ENCODE peak calls at places on chromosomes 11 and 22, in ten cellular contexts. One of them, this sample, is unnamed.

GRCh38 chr11:66639066-66639813 is 737 bp downstream of the RBM4 start:
- DNase-seq in A549: no peak
- DNase-seq in brain microvascular endothelial cell: peak
- DNase-seq in right atrium auricular region: no peak
- DNase-seq in lower lobe of right lung: no peak
- DNase-seq in right lobe of liver: no peak
- DNase-seq in Caco-2: no peak
- DNase-seq in AG04449: no peak
- DNase-seq in fibroblast of the aortic adventitia: peak
- DNase-seq in heart right ventricle: no peak
- DNase-seq in this sample: no peak

GRCh38 chr11:2701898-2702434 is 2.2 kb upstream of the KCNQ1OT1 start:
- DNase-seq in A549: no peak
- DNase-seq in brain microvascular endothelial cell: no peak
- DNase-seq in right atrium auricular region: no peak
- DNase-seq in lower lobe of right lung: peak
- DNase-seq in right lobe of liver: peak
- DNase-seq in Caco-2: no peak
- DNase-seq in AG04449: no peak
- DNase-seq in fibroblast of the aortic adventitia: no peak
- DNase-seq in heart right ventricle: no peak
- DNase-seq in this sample: peak

GRCh38 chr11:95119361-95120060 is 29.9 kb downstream of the ENDOD1 start:
- DNase-seq in A549: no peak
- DNase-seq in brain microvascular endothelial cell: peak
- DNase-seq in right atrium auricular region: no peak
- DNase-seq in lower lobe of right lung: no peak
- DNase-seq in right lobe of liver: no peak
- DNase-seq in Caco-2: no peak
- DNase-seq in AG04449: no peak
- DNase-seq in fibroblast of the aortic adventitia: no peak
- DNase-seq in heart right ventricle: no peak
- DNase-seq in this sample: no peak

GRCh38 chr11:114586797-114587196 is 8.8 kb downstream of the NXPE4 start:
- DNase-seq in A549: no peak
- DNase-seq in brain microvascular endothelial cell: no peak
- DNase-seq in right atrium auricular region: no peak
- DNase-seq in lower lobe of right lung: no peak
- DNase-seq in right lobe of liver: no peak
- DNase-seq in Caco-2: no peak
- DNase-seq in AG04449: no peak
- DNase-seq in fibroblast of the aortic adventitia: peak
- DNase-seq in heart right ventricle: no peak
- DNase-seq in this sample: no peak

GRCh38 chr22:23248583-23248982 is 68.3 kb downstream of the BCR start:
- DNase-seq in A549: no peak
- DNase-seq in brain microvascular endothelial cell: peak
- DNase-seq in right atrium auricular region: no peak
- DNase-seq in lower lobe of right lung: no peak
- DNase-seq in right lobe of liver: no peak
- DNase-seq in Caco-2: no peak
- DNase-seq in AG04449: no peak
- DNase-seq in fibroblast of the aortic adventitia: peak
- DNase-seq in heart right ventricle: no peak
- DNase-seq in this sample: no peak

GRCh38 chr22:44753189-44754042 is 1.0 kb downstream of the ARHGAP8 start:
- DNase-seq in A549: no peak
- DNase-seq in brain microvascular endothelial cell: peak
- DNase-seq in right atrium auricular region: no peak
- DNase-seq in lower lobe of right lung: no peak
- DNase-seq in right lobe of liver: no peak
- DNase-seq in Caco-2: peak
- DNase-seq in AG04449: peak
- DNase-seq in fibroblast of the aortic adventitia: peak
- DNase-seq in heart right ventricle: no peak
- DNase-seq in this sample: no peak

GRCh38 chr11:61828629-61829407 is 718 bp downstream of the FADS2 start:
- DNase-seq in A549: peak
- DNase-seq in brain microvascular endothelial cell: no peak
- DNase-seq in right atrium auricular region: no peak
- DNase-seq in lower lobe of right lung: peak
- DNase-seq in right lobe of liver: no peak
- DNase-seq in Caco-2: no peak
- DNase-seq in AG04449: no peak
- DNase-seq in fibroblast of the aortic adventitia: peak
- DNase-seq in heart right ventricle: peak
- DNase-seq in this sample: no peak

GRCh38 chr11:79419120-79419519 is 21.7 kb downstream of the TENM4 start:
- DNase-seq in A549: peak
- DNase-seq in brain microvascular endothelial cell: peak
- DNase-seq in right atrium auricular region: no peak
- DNase-seq in lower lobe of right lung: no peak
- DNase-seq in right lobe of liver: no peak
- DNase-seq in Caco-2: no peak
- DNase-seq in AG04449: no peak
- DNase-seq in fibroblast of the aortic adventitia: peak
- DNase-seq in heart right ventricle: no peak
- DNase-seq in this sample: no peak

GRCh38 chr11:59600636-59601035 is 14.9 kb downstream of the OSBP start:
- DNase-seq in A549: no peak
- DNase-seq in brain microvascular endothelial cell: no peak
- DNase-seq in right atrium auricular region: no peak
- DNase-seq in lower lobe of right lung: no peak
- DNase-seq in right lobe of liver: no peak
- DNase-seq in Caco-2: no peak
- DNase-seq in AG04449: no peak
- DNase-seq in fibroblast of the aortic adventitia: no peak
- DNase-seq in heart right ventricle: no peak
- DNase-seq in this sample: no peak

GRCh38 chr22:50569041-50569459 is 6.3 kb upstream of the SYCE3 start:
- DNase-seq in A549: no peak
- DNase-seq in brain microvascular endothelial cell: no peak
- DNase-seq in right atrium auricular region: no peak
- DNase-seq in lower lobe of right lung: peak
- DNase-seq in right lobe of liver: peak
- DNase-seq in Caco-2: no peak
- DNase-seq in AG04449: no peak
- DNase-seq in fibroblast of the aortic adventitia: no peak
- DNase-seq in heart right ventricle: no peak
- DNase-seq in this sample: no peak

GRCh38 chr22:17057959-17058814 is 26.6 kb upstream of the IL17RA start:
- DNase-seq in A549: peak
- DNase-seq in brain microvascular endothelial cell: peak
- DNase-seq in right atrium auricular region: no peak
- DNase-seq in lower lobe of right lung: peak
- DNase-seq in right lobe of liver: no peak
- DNase-seq in Caco-2: peak
- DNase-seq in AG04449: no peak
- DNase-seq in fibroblast of the aortic adventitia: peak
- DNase-seq in heart right ventricle: peak
- DNase-seq in this sample: no peak

GRCh38 chr11:125402436-125402835 is 93.6 kb downstream of the FEZ1 start:
- DNase-seq in A549: no peak
- DNase-seq in brain microvascular endothelial cell: peak
- DNase-seq in right atrium auricular region: no peak
- DNase-seq in lower lobe of right lung: no peak
- DNase-seq in right lobe of liver: no peak
- DNase-seq in Caco-2: no peak
- DNase-seq in AG04449: no peak
- DNase-seq in fibroblast of the aortic adventitia: peak
- DNase-seq in heart right ventricle: no peak
- DNase-seq in this sample: no peak

GRCh38 chr11:11290354-11290753 is 62.7 kb downstream of the CSNK2A3 start:
- DNase-seq in A549: no peak
- DNase-seq in brain microvascular endothelial cell: no peak
- DNase-seq in right atrium auricular region: no peak
- DNase-seq in lower lobe of right lung: no peak
- DNase-seq in right lobe of liver: no peak
- DNase-seq in Caco-2: no peak
- DNase-seq in AG04449: no peak
- DNase-seq in fibroblast of the aortic adventitia: no peak
- DNase-seq in heart right ventricle: no peak
- DNase-seq in this sample: no peak

GRCh38 chr11:1877211-1878133 is 14.2 kb downstream of the PRR33 start:
- DNase-seq in A549: no peak
- DNase-seq in brain microvascular endothelial cell: peak
- DNase-seq in right atrium auricular region: no peak
- DNase-seq in lower lobe of right lung: peak
- DNase-seq in right lobe of liver: peak
- DNase-seq in Caco-2: peak
- DNase-seq in AG04449: no peak
- DNase-seq in fibroblast of the aortic adventitia: peak
- DNase-seq in heart right ventricle: peak
- DNase-seq in this sample: peak

GRCh38 chr11:47136327-47136726 is 40.4 kb downstream of the ARFGAP2 start:
- DNase-seq in A549: no peak
- DNase-seq in brain microvascular endothelial cell: no peak
- DNase-seq in right atrium auricular region: no peak
- DNase-seq in lower lobe of right lung: no peak
- DNase-seq in right lobe of liver: no peak
- DNase-seq in Caco-2: no peak
- DNase-seq in AG04449: no peak
- DNase-seq in fibroblast of the aortic adventitia: no peak
- DNase-seq in heart right ventricle: no peak
- DNase-seq in this sample: no peak

DNA sequence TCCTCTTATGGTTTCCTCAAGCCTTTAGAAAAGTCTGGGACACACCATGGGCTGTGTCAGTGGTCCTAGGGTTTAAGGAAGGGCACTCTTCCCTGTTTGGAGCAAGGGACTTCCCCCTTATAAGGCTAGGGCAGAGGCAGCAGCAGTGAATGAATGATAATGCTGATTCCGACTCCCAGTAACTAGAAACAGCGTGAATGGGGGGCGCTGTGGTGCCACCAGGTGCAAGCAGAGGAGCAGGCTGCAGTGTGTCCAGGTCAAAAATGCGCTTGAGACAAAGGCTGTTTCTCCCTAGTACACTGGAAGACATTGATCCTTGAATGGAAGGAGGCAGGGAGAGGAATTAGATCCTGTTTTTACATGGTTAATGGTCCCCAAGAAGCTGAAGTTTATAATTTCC is 11.6 kb upstream of the RIC3 start:
- DNase-seq in A549: no peak
- DNase-seq in brain microvascular endothelial cell: no peak
- DNase-seq in right atrium auricular region: no peak
- DNase-seq in lower lobe of right lung: no peak
- DNase-seq in right lobe of liver: no peak
- DNase-seq in Caco-2: no peak
- DNase-seq in AG04449: no peak
- DNase-seq in fibroblast of the aortic adventitia: no peak
- DNase-seq in heart right ventricle: no peak
- DNase-seq in this sample: no peak
- TF ChIP-seq CTCF in A549: no peak
- TF ChIP-seq CTCF in brain microvascular endothelial cell: no peak
- TF ChIP-seq CTCF in right atrium auricular region: no peak
- TF ChIP-seq CTCF in lower lobe of right lung: no peak
- TF ChIP-seq CTCF in right lobe of liver: no peak
- TF ChIP-seq CTCF in Caco-2: no peak
- TF ChIP-seq CTCF in AG04449: no peak
- TF ChIP-seq CTCF in fibroblast of the aortic adventitia: no peak
- TF ChIP-seq CTCF in heart right ventricle: no peak
- TF ChIP-seq CTCF in this sample: no peak

DNA sequence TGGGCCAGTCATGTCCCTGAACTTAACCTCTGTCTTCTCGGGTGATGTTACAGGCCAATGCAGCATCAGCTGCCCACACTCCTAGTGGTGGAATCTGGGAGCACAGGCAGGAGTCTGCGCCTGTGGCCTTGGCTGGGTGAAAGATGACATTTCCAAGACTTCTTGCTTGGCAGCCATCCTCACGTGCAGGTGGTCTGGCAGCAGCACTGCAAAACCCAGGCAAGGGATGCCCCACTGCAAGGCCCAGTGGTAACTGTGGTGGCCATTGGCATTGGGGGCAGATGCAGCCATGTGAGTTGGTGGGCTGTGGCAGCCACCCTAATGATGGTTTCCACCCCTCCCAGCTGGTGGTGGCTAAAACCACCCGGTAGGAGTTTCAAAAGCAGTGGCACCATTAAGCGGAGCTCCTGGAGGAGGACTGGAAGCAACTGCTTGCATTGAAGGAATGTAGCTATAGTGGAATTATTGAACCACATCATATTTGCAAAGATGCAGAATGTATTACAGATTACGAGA is 120.5 kb upstream of the TOP3B start:
- DNase-seq in A549: peak
- DNase-seq in brain microvascular endothelial cell: no peak
- DNase-seq in right atrium auricular region: peak
- DNase-seq in lower lobe of right lung: no peak
- DNase-seq in right lobe of liver: no peak
- DNase-seq in Caco-2: no peak
- DNase-seq in AG04449: no peak
- DNase-seq in fibroblast of the aortic adventitia: no peak
- DNase-seq in heart right ventricle: no peak
- DNase-seq in this sample: no peak
- TF ChIP-seq CTCF in A549: no peak
- TF ChIP-seq CTCF in brain microvascular endothelial cell: peak
- TF ChIP-seq CTCF in right atrium auricular region: no peak
- TF ChIP-seq CTCF in lower lobe of right lung: peak
- TF ChIP-seq CTCF in right lobe of liver: no peak
- TF ChIP-seq CTCF in Caco-2: peak
- TF ChIP-seq CTCF in AG04449: peak
- TF ChIP-seq CTCF in fibroblast of the aortic adventitia: peak
- TF ChIP-seq CTCF in heart right ventricle: no peak
- TF ChIP-seq CTCF in this sample: peak

GRCh38 chr11:110434952-110435779 is 5.4 kb downstream of the FDX1 start:
- DNase-seq in A549: no peak
- DNase-seq in brain microvascular endothelial cell: no peak
- DNase-seq in right atrium auricular region: no peak
- DNase-seq in lower lobe of right lung: no peak
- DNase-seq in right lobe of liver: no peak
- DNase-seq in Caco-2: peak
- DNase-seq in AG04449: no peak
- DNase-seq in fibroblast of the aortic adventitia: peak
- DNase-seq in heart right ventricle: no peak
- DNase-seq in this sample: no peak
- TF ChIP-seq CTCF in A549: peak
- TF ChIP-seq CTCF in brain microvascular endothelial cell: peak
- TF ChIP-seq CTCF in right atrium auricular region: no peak
- TF ChIP-seq CTCF in lower lobe of right lung: no peak
- TF ChIP-seq CTCF in right lobe of liver: peak
- TF ChIP-seq CTCF in Caco-2: peak
- TF ChIP-seq CTCF in AG04449: no peak
- TF ChIP-seq CTCF in fibroblast of the aortic adventitia: peak
- TF ChIP-seq CTCF in heart right ventricle: no peak
- TF ChIP-seq CTCF in this sample: no peak

DNA sequence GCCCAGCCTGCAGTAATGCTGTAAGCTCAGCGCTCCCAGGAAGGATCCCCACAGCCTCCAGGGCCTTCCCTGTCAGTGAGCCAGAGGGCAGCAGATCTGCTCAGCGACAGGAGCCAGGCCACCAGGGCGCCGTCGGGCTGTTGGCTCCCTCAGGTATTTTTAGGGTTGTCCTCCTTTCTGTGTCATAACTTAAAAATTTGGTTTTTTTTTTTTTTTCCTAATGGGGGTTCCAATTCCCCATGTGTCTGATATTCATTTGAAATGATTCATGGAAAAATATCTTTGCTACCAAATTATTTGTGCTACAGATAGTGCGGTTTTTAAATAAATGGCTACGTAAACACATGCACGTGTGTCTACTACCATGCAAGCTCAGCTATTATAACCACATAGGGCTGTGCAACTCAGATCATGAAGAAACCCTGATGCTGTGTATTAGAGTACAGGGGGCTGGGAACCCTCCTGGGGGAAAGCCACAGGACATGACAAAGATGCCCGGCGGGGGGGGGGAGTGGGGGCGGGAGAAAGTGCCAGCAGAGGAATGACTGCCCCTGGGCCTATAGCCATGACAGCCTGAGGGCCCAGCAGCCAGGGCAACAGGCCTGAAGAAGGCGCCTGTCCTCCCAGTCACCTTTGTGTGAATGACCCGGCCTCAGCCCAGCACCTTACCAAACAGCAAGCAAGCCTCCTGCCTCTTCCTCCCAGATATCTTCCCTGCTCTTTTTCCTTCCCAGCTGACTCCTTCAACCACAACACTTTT is 89.3 kb downstream of the NAT10 start:
- DNase-seq in A549: no peak
- DNase-seq in brain microvascular endothelial cell: no peak
- DNase-seq in right atrium auricular region: no peak
- DNase-seq in lower lobe of right lung: no peak
- DNase-seq in right lobe of liver: no peak
- DNase-seq in Caco-2: no peak
- DNase-seq in AG04449: no peak
- DNase-seq in fibroblast of the aortic adventitia: no peak
- DNase-seq in heart right ventricle: no peak
- DNase-seq in this sample: no peak
- TF ChIP-seq CTCF in A549: no peak
- TF ChIP-seq CTCF in brain microvascular endothelial cell: peak
- TF ChIP-seq CTCF in right atrium auricular region: no peak
- TF ChIP-seq CTCF in lower lobe of right lung: no peak
- TF ChIP-seq CTCF in right lobe of liver: no peak
- TF ChIP-seq CTCF in Caco-2: no peak
- TF ChIP-seq CTCF in AG04449: no peak
- TF ChIP-seq CTCF in fibroblast of the aortic adventitia: no peak
- TF ChIP-seq CTCF in heart right ventricle: no peak
- TF ChIP-seq CTCF in this sample: no peak

This sample was measured in CD14-positive monocyte.